ENCODE peak calls at places on chromosomes 2 and 18, in six cellular contexts. O is MM.1S, H is heart right ventricle, D is neural crest cell, F is amniotic stem cell, R is HT-29. M is an unnamed sample.

GRCh38 chr2:144201868-144202468 is 318.0 kb downstream of the ZEB2 start:
- DNase-seq in O (no peak), F (no peak), R (no peak), D (no peak), H (no peak), M (no peak)

GRCh38 chr2:10900216-10901109 is 11.3 kb upstream of the KCNF1 start:
- DNase-seq in H (no peak), O (no peak), R (peak), D (peak), F (no peak), M (no peak)

GRCh38 chr2:169693344-169693743 is 861 bp downstream of the CFAP210 start:
- DNase-seq in D (no peak), O (no peak), H (no peak), R (peak), F (no peak), M (no peak)

GRCh38 chr2:99485411-99485810 is 4.4 kb downstream of the REV1 start:
- DNase-seq in D (no peak), R (no peak), O (no peak), F (no peak), H (no peak), M (no peak)

GRCh38 chr2:227464356-227464755 is 7.6 kb upstream of the AGFG1 start:
- DNase-seq in F (no peak), D (no peak), O (no peak), R (no peak), H (no peak), M (no peak)

GRCh38 chr2:240021488-240022104 is 3.5 kb downstream of the NDUFA10 start:
- DNase-seq in R (peak), F (peak), O (peak), H (peak), D (peak), M (peak)

GRCh38 chr18:51082571-51083264 is 52.7 kb downstream of the SMAD4 start:
- DNase-seq in F (no peak), O (no peak), R (no peak), H (no peak), D (no peak), M (no peak)

GRCh38 chr18:63708650-63709049 is 5.9 kb downstream of the SERPINB11 start:
- DNase-seq in F (peak), H (no peak), D (no peak), R (no peak), O (no peak), M (no peak)

GRCh38 chr18:8525692-8526091 is 83.5 kb upstream of the RAB12 start:
- DNase-seq in O (no peak), R (no peak), D (peak), H (no peak), F (no peak), M (peak)

GRCh38 chr18:47265197-47265596 is 13.7 kb upstream of the SKOR2 start:
- DNase-seq in F (no peak), H (no peak), O (no peak), D (no peak), R (no peak), M (no peak)

GRCh38 chr2:1739961-1740713 is 4.2 kb downstream of the PXDN start:
- DNase-seq in H (no peak), O (no peak), D (no peak), R (no peak), F (no peak), M (no peak)

GRCh38 chr2:219722276-219722883 is 95.0 kb downstream of the SLC4A3 start:
- DNase-seq in R (no peak), O (no peak), F (no peak), H (no peak), D (no peak), M (no peak)

GRCh38 chr18:55861266-55861665 is 273.3 kb upstream of the TCF4 start:
- DNase-seq in D (no peak), H (no peak), F (no peak), O (no peak), R (peak), M (no peak)

GRCh38 chr2:234773764-234774409 is 177.9 kb upstream of the SH3BP4 start:
- DNase-seq in O (no peak), F (no peak), H (no peak), R (no peak), D (no peak), M (no peak)

GRCh38 chr2:226478121-226478809 is 321.4 kb downstream of the IRS1 start:
- DNase-seq in O (no peak), H (no peak), R (peak), D (no peak), F (peak), M (no peak)

GRCh38 chr18:35998967-35999366 is 26.5 kb downstream of the RMP24 start:
- DNase-seq in O (no peak), F (no peak), R (peak), D (no peak), H (no peak), M (no peak)

GRCh38 chr2:232970051-232970450 is 43.0 kb downstream of the NGEF start:
- DNase-seq in D (no peak), R (no peak), O (no peak), H (no peak), F (no peak), M (no peak)

GRCh38 chr2:145723872-145724271 is 1204.0 kb upstream of the ZEB2 start:
- DNase-seq in O (no peak), D (no peak), R (no peak), F (no peak), H (no peak), M (no peak)

GRCh38 chr18:54480616-54481015 is 110.4 kb upstream of the DYNAP start:
- DNase-seq in R (no peak), H (no peak), D (no peak), F (no peak), O (no peak), M (no peak)

GRCh38 chr2:151262629-151263028 is 966 bp upstream of the RBM43 start:
- DNase-seq in D (no peak), F (no peak), R (no peak), O (no peak), H (no peak), M (peak)

GRCh38 chr18:59514193-59514592 is 155.1 kb upstream of the LMAN1 start:
- DNase-seq in F (peak), O (no peak), H (peak), R (no peak), D (no peak), M (no peak)

GRCh38 chr2:145815933-145816332 is 1296.0 kb upstream of the ZEB2 start:
- DNase-seq in H (no peak), O (no peak), R (no peak), F (no peak), D (no peak), M (no peak)

GRCh38 chr2:71655498-71655897 is 202.1 kb downstream of the DYSF start:
- DNase-seq in H (no peak), F (no peak), R (no peak), D (no peak), O (no peak), M (no peak)

GRCh38 chr2:96760986-96761832 is 507 bp downstream of the CNNM4 start:
- DNase-seq in D (no peak), H (peak), F (no peak), O (no peak), R (peak), M (peak)

GRCh38 chr18:3059272-3059671 is 46.3 kb upstream of the LPIN2 start:
- DNase-seq in H (no peak), R (no peak), D (no peak), F (no peak), O (no peak), M (no peak)

GRCh38 chr18:61635901-61636528 is 256.8 kb downstream of the RNF152 start:
- DNase-seq in D (peak), R (peak), H (peak), O (peak), F (peak), M (peak)

GRCh38 chr2:61937881-61938280 is 32.4 kb downstream of the COMMD1 start:
- DNase-seq in D (no peak), F (no peak), R (no peak), H (no peak), O (no peak), M (no peak)

GRCh38 chr2:238643400-238643907 is 204.4 kb upstream of the TWIST2 start:
- DNase-seq in O (no peak), D (no peak), F (no peak), H (no peak), R (no peak), M (no peak)

GRCh38 chr18:59266876-59267510 is 6.3 kb downstream of the RAX start:
- DNase-seq in D (no peak), F (no peak), O (no peak), H (no peak), R (no peak), M (no peak)

GRCh38 chr2:71794611-71795010 is 341.2 kb downstream of the DYSF start:
- DNase-seq in O (no peak), H (no peak), F (no peak), R (no peak), D (no peak), M (no peak)

GRCh38 chr2:234275515-234275914 is 221.4 kb downstream of the ARL4C start:
- DNase-seq in R (no peak), O (no peak), F (no peak), D (no peak), H (no peak), M (no peak)

GRCh38 chr2:241179894-241180293 is 8.6 kb upstream of the ANO7 start:
- DNase-seq in F (no peak), H (no peak), R (no peak), D (no peak), O (no peak), M (no peak)

GRCh38 chr18:14086459-14087231 is 45.6 kb downstream of the ZNF519 start:
- DNase-seq in F (no peak), D (peak), H (no peak), R (peak), O (peak), M (peak)

M was measured in WTC11.